ENCODE peak calls at places on chromosome 1, in four cellular contexts. One of them, this sample, is unnamed.

GRCh38 chr1:183773456-183773855 is 31.5 kb upstream of the RGL1 start:
- DNase-seq in CD4-positive, alpha-beta memory T cell: no peak
- DNase-seq in NCI-H1092: no peak
- DNase-seq in memory B cell: no peak
- DNase-seq in this sample: no peak

GRCh38 chr1:2310332-2311183 is 80.8 kb downstream of the MORN1 start:
- DNase-seq in CD4-positive, alpha-beta memory T cell: no peak
- DNase-seq in NCI-H1092: no peak
- DNase-seq in memory B cell: no peak
- DNase-seq in this sample: no peak

GRCh38 chr1:227058321-227058751 is 118.2 kb downstream of the COQ8A start:
- DNase-seq in CD4-positive, alpha-beta memory T cell: no peak
- DNase-seq in NCI-H1092: no peak
- DNase-seq in memory B cell: no peak
- DNase-seq in this sample: no peak

GRCh38 chr1:240831922-240832321 is 220.0 kb upstream of the GREM2 start:
- DNase-seq in CD4-positive, alpha-beta memory T cell: no peak
- DNase-seq in NCI-H1092: no peak
- DNase-seq in memory B cell: no peak
- DNase-seq in this sample: no peak

GRCh38 chr1:240474133-240474614 is 137.8 kb downstream of the GREM2 start:
- DNase-seq in CD4-positive, alpha-beta memory T cell: no peak
- DNase-seq in NCI-H1092: no peak
- DNase-seq in memory B cell: no peak
- DNase-seq in this sample: peak

GRCh38 chr1:180600301-180600700 is 31.5 kb upstream of the XPR1 start:
- DNase-seq in CD4-positive, alpha-beta memory T cell: no peak
- DNase-seq in NCI-H1092: no peak
- DNase-seq in memory B cell: no peak
- DNase-seq in this sample: no peak

GRCh38 chr1:11533790-11534787 is 55.1 kb downstream of the DISP3 start:
- DNase-seq in CD4-positive, alpha-beta memory T cell: no peak
- DNase-seq in NCI-H1092: no peak
- DNase-seq in memory B cell: no peak
- DNase-seq in this sample: no peak

GRCh38 chr1:118905206-118905605 is 82.9 kb downstream of the TBX15 start:
- DNase-seq in CD4-positive, alpha-beta memory T cell: no peak
- DNase-seq in NCI-H1092: no peak
- DNase-seq in memory B cell: no peak
- DNase-seq in this sample: no peak